ENCODE peak calls at places on chromosomes 3 and 15, in eight cellular contexts. One of them, this sample, is unnamed.

GRCh38 chr15:29924750-29925149 is 102.5 kb upstream of the TJP1 start:
- DNase-seq in glutamatergic neuron: no peak
- DNase-seq in body of pancreas: peak
- DNase-seq in AG04449: peak
- DNase-seq in esophagus squamous epithelium: no peak
- DNase-seq in OCI-M1: no peak
- DNase-seq in effector CD4-positive, alpha-beta T cell: no peak
- DNase-seq in GOT3: no peak
- DNase-seq in this sample: no peak

GRCh38 chr3:126125341-126125740 is 41.4 kb upstream of the SLC41A3 start:
- DNase-seq in body of pancreas: no peak
- DNase-seq in OCI-M1: no peak
- DNase-seq in AG04449: no peak
- DNase-seq in esophagus squamous epithelium: no peak
- DNase-seq in effector CD4-positive, alpha-beta T cell: peak
- DNase-seq in glutamatergic neuron: no peak
- DNase-seq in GOT3: no peak
- DNase-seq in this sample: no peak

GRCh38 chr15:100060276-100060926 is 281.4 kb downstream of the ADAMTS17 start:
- DNase-seq in effector CD4-positive, alpha-beta T cell: no peak
- DNase-seq in OCI-M1: no peak
- DNase-seq in esophagus squamous epithelium: no peak
- DNase-seq in glutamatergic neuron: no peak
- DNase-seq in body of pancreas: peak
- DNase-seq in AG04449: no peak
- DNase-seq in GOT3: no peak
- DNase-seq in this sample: peak

GRCh38 chr15:93020976-93021772 is 67.8 kb downstream of the RGMA start:
- DNase-seq in glutamatergic neuron: no peak
- DNase-seq in effector CD4-positive, alpha-beta T cell: no peak
- DNase-seq in body of pancreas: no peak
- DNase-seq in GOT3: no peak
- DNase-seq in AG04449: no peak
- DNase-seq in esophagus squamous epithelium: no peak
- DNase-seq in OCI-M1: no peak
- DNase-seq in this sample: no peak

GRCh38 chr3:49255686-49256085 is 21.3 kb downstream of the C3orf62 start:
- DNase-seq in body of pancreas: no peak
- DNase-seq in glutamatergic neuron: no peak
- DNase-seq in AG04449: no peak
- DNase-seq in GOT3: no peak
- DNase-seq in OCI-M1: no peak
- DNase-seq in effector CD4-positive, alpha-beta T cell: no peak
- DNase-seq in esophagus squamous epithelium: no peak
- DNase-seq in this sample: no peak

GRCh38 chr3:85627899-85628298 is 669.1 kb downstream of the CADM2 start:
- DNase-seq in OCI-M1: no peak
- DNase-seq in GOT3: no peak
- DNase-seq in glutamatergic neuron: no peak
- DNase-seq in effector CD4-positive, alpha-beta T cell: no peak
- DNase-seq in body of pancreas: no peak
- DNase-seq in esophagus squamous epithelium: no peak
- DNase-seq in AG04449: no peak
- DNase-seq in this sample: no peak

GRCh38 chr15:34223904-34224596 is 766 bp upstream of the EMC4 start:
- DNase-seq in esophagus squamous epithelium: no peak
- DNase-seq in body of pancreas: no peak
- DNase-seq in GOT3: no peak
- DNase-seq in effector CD4-positive, alpha-beta T cell: no peak
- DNase-seq in OCI-M1: peak
- DNase-seq in glutamatergic neuron: no peak
- DNase-seq in AG04449: no peak
- DNase-seq in this sample: no peak

GRCh38 chr3:102718651-102719050 is 283.8 kb downstream of the ZPLD1 start:
- DNase-seq in body of pancreas: no peak
- DNase-seq in OCI-M1: no peak
- DNase-seq in AG04449: no peak
- DNase-seq in effector CD4-positive, alpha-beta T cell: no peak
- DNase-seq in glutamatergic neuron: no peak
- DNase-seq in GOT3: no peak
- DNase-seq in esophagus squamous epithelium: no peak
- DNase-seq in this sample: no peak

GRCh38 chr3:88189361-88189810 is 39.6 kb downstream of the C3orf38 start:
- DNase-seq in esophagus squamous epithelium: no peak
- DNase-seq in effector CD4-positive, alpha-beta T cell: no peak
- DNase-seq in AG04449: no peak
- DNase-seq in OCI-M1: peak
- DNase-seq in body of pancreas: no peak
- DNase-seq in glutamatergic neuron: no peak
- DNase-seq in GOT3: no peak
- DNase-seq in this sample: no peak

GRCh38 chr15:35871282-35871681 is 325.3 kb upstream of the DPH6 start:
- DNase-seq in GOT3: no peak
- DNase-seq in body of pancreas: no peak
- DNase-seq in effector CD4-positive, alpha-beta T cell: no peak
- DNase-seq in AG04449: no peak
- DNase-seq in glutamatergic neuron: no peak
- DNase-seq in esophagus squamous epithelium: no peak
- DNase-seq in OCI-M1: no peak
- DNase-seq in this sample: no peak

GRCh38 chr15:32864051-32864450 is 146.2 kb downstream of the GREM1 start:
- DNase-seq in esophagus squamous epithelium: no peak
- DNase-seq in body of pancreas: no peak
- DNase-seq in GOT3: no peak
- DNase-seq in AG04449: no peak
- DNase-seq in OCI-M1: no peak
- DNase-seq in glutamatergic neuron: no peak
- DNase-seq in effector CD4-positive, alpha-beta T cell: no peak
- DNase-seq in this sample: no peak

GRCh38 chr15:95013379-95013778 is 782.0 kb downstream of the MCTP2 start:
- DNase-seq in esophagus squamous epithelium: no peak
- DNase-seq in body of pancreas: no peak
- DNase-seq in GOT3: no peak
- DNase-seq in AG04449: no peak
- DNase-seq in glutamatergic neuron: no peak
- DNase-seq in effector CD4-positive, alpha-beta T cell: no peak
- DNase-seq in OCI-M1: no peak
- DNase-seq in this sample: no peak

GRCh38 chr15:52254331-52254730 is 41.3 kb downstream of the MYO5C start:
- DNase-seq in glutamatergic neuron: no peak
- DNase-seq in body of pancreas: no peak
- DNase-seq in GOT3: no peak
- DNase-seq in OCI-M1: peak
- DNase-seq in effector CD4-positive, alpha-beta T cell: no peak
- DNase-seq in esophagus squamous epithelium: no peak
- DNase-seq in AG04449: no peak
- DNase-seq in this sample: no peak

GRCh38 chr3:185572183-185572582 is 13.9 kb upstream of the SENP2 start:
- DNase-seq in OCI-M1: peak
- DNase-seq in GOT3: no peak
- DNase-seq in AG04449: no peak
- DNase-seq in glutamatergic neuron: no peak
- DNase-seq in body of pancreas: no peak
- DNase-seq in esophagus squamous epithelium: no peak
- DNase-seq in effector CD4-positive, alpha-beta T cell: no peak
- DNase-seq in this sample: no peak

GRCh38 chr3:51802091-51802720 is 23.2 kb upstream of the IQCF6 start:
- DNase-seq in esophagus squamous epithelium: no peak
- DNase-seq in GOT3: no peak
- DNase-seq in body of pancreas: no peak
- DNase-seq in OCI-M1: no peak
- DNase-seq in AG04449: no peak
- DNase-seq in effector CD4-positive, alpha-beta T cell: no peak
- DNase-seq in glutamatergic neuron: no peak
- DNase-seq in this sample: no peak

GRCh38 chr15:68639926-68640600 is 61.3 kb downstream of the CORO2B start:
- DNase-seq in glutamatergic neuron: no peak
- DNase-seq in effector CD4-positive, alpha-beta T cell: no peak
- DNase-seq in OCI-M1: no peak
- DNase-seq in AG04449: no peak
- DNase-seq in GOT3: no peak
- DNase-seq in body of pancreas: peak
- DNase-seq in esophagus squamous epithelium: no peak
- DNase-seq in this sample: no peak

GRCh38 chr3:121431717-121432517 is 113.9 kb downstream of the POLQ start:
- DNase-seq in OCI-M1: peak
- DNase-seq in GOT3: no peak
- DNase-seq in esophagus squamous epithelium: no peak
- DNase-seq in effector CD4-positive, alpha-beta T cell: peak
- DNase-seq in AG04449: no peak
- DNase-seq in body of pancreas: peak
- DNase-seq in glutamatergic neuron: no peak
- DNase-seq in this sample: no peak

GRCh38 chr3:182708810-182709209 is 84.5 kb upstream of the ATP11B start:
- DNase-seq in AG04449: no peak
- DNase-seq in effector CD4-positive, alpha-beta T cell: no peak
- DNase-seq in GOT3: no peak
- DNase-seq in esophagus squamous epithelium: no peak
- DNase-seq in OCI-M1: no peak
- DNase-seq in glutamatergic neuron: no peak
- DNase-seq in body of pancreas: no peak
- DNase-seq in this sample: no peak

GRCh38 chr3:117059990-117060338 is 350.4 kb downstream of the TUSC7 start:
- DNase-seq in GOT3: no peak
- DNase-seq in OCI-M1: no peak
- DNase-seq in glutamatergic neuron: no peak
- DNase-seq in AG04449: no peak
- DNase-seq in esophagus squamous epithelium: no peak
- DNase-seq in body of pancreas: peak
- DNase-seq in effector CD4-positive, alpha-beta T cell: no peak
- DNase-seq in this sample: no peak

GRCh38 chr15:22871481-22872076 is 33.1 kb downstream of the NIPA2 start:
- DNase-seq in AG04449: no peak
- DNase-seq in OCI-M1: no peak
- DNase-seq in glutamatergic neuron: no peak
- DNase-seq in body of pancreas: no peak
- DNase-seq in GOT3: no peak
- DNase-seq in esophagus squamous epithelium: no peak
- DNase-seq in effector CD4-positive, alpha-beta T cell: no peak
- DNase-seq in this sample: no peak

GRCh38 chr3:113405180-113405579 is 36.1 kb downstream of the CFAP44 start:
- DNase-seq in AG04449: peak
- DNase-seq in esophagus squamous epithelium: no peak
- DNase-seq in GOT3: no peak
- DNase-seq in glutamatergic neuron: no peak
- DNase-seq in OCI-M1: peak
- DNase-seq in body of pancreas: no peak
- DNase-seq in effector CD4-positive, alpha-beta T cell: no peak
- DNase-seq in this sample: no peak

GRCh38 chr3:15744176-15744575 is 53.6 kb downstream of the ANKRD28 start:
- DNase-seq in AG04449: no peak
- DNase-seq in effector CD4-positive, alpha-beta T cell: no peak
- DNase-seq in esophagus squamous epithelium: no peak
- DNase-seq in body of pancreas: no peak
- DNase-seq in OCI-M1: no peak
- DNase-seq in GOT3: no peak
- DNase-seq in glutamatergic neuron: no peak
- DNase-seq in this sample: no peak

GRCh38 chr3:38601971-38602550 is 47.4 kb downstream of the SCN5A start:
- DNase-seq in OCI-M1: no peak
- DNase-seq in AG04449: no peak
- DNase-seq in body of pancreas: no peak
- DNase-seq in esophagus squamous epithelium: no peak
- DNase-seq in glutamatergic neuron: no peak
- DNase-seq in GOT3: no peak
- DNase-seq in effector CD4-positive, alpha-beta T cell: no peak
- DNase-seq in this sample: no peak

GRCh38 chr15:60255390-60255789 is 142.4 kb downstream of the ANXA2 start:
- DNase-seq in GOT3: no peak
- DNase-seq in effector CD4-positive, alpha-beta T cell: no peak
- DNase-seq in OCI-M1: peak
- DNase-seq in body of pancreas: peak
- DNase-seq in glutamatergic neuron: no peak
- DNase-seq in AG04449: no peak
- DNase-seq in esophagus squamous epithelium: no peak
- DNase-seq in this sample: no peak

GRCh38 chr15:78396186-78396814 is 41.7 kb upstream of the IREB2 start:
- DNase-seq in body of pancreas: no peak
- DNase-seq in effector CD4-positive, alpha-beta T cell: no peak
- DNase-seq in GOT3: no peak
- DNase-seq in AG04449: no peak
- DNase-seq in OCI-M1: no peak
- DNase-seq in esophagus squamous epithelium: no peak
- DNase-seq in glutamatergic neuron: no peak
- DNase-seq in this sample: no peak

GRCh38 chr3:73411545-73411944 is 213.2 kb downstream of the PDZRN3 start:
- DNase-seq in AG04449: no peak
- DNase-seq in glutamatergic neuron: no peak
- DNase-seq in body of pancreas: no peak
- DNase-seq in OCI-M1: no peak
- DNase-seq in effector CD4-positive, alpha-beta T cell: no peak
- DNase-seq in GOT3: no peak
- DNase-seq in esophagus squamous epithelium: no peak
- DNase-seq in this sample: no peak

GRCh38 chr3:114400369-114400768 is 106.5 kb downstream of the TIGIT start:
- DNase-seq in glutamatergic neuron: no peak
- DNase-seq in body of pancreas: no peak
- DNase-seq in effector CD4-positive, alpha-beta T cell: no peak
- DNase-seq in esophagus squamous epithelium: no peak
- DNase-seq in AG04449: no peak
- DNase-seq in OCI-M1: no peak
- DNase-seq in GOT3: no peak
- DNase-seq in this sample: no peak

GRCh38 chr15:70200511-70200991 is 102.8 kb upstream of the TLE3 start:
- DNase-seq in esophagus squamous epithelium: no peak
- DNase-seq in glutamatergic neuron: no peak
- DNase-seq in body of pancreas: no peak
- DNase-seq in GOT3: no peak
- DNase-seq in OCI-M1: peak
- DNase-seq in AG04449: no peak
- DNase-seq in effector CD4-positive, alpha-beta T cell: no peak
- DNase-seq in this sample: no peak

GRCh38 chr3:174331095-174331802 is 527.9 kb upstream of the NAALADL2 start:
- DNase-seq in OCI-M1: peak
- DNase-seq in GOT3: no peak
- DNase-seq in effector CD4-positive, alpha-beta T cell: no peak
- DNase-seq in AG04449: no peak
- DNase-seq in body of pancreas: no peak
- DNase-seq in esophagus squamous epithelium: no peak
- DNase-seq in glutamatergic neuron: no peak
- DNase-seq in this sample: no peak

GRCh38 chr3:165343185-165343584 is 147.0 kb upstream of the SLITRK3 start:
- DNase-seq in glutamatergic neuron: no peak
- DNase-seq in effector CD4-positive, alpha-beta T cell: no peak
- DNase-seq in GOT3: no peak
- DNase-seq in body of pancreas: no peak
- DNase-seq in esophagus squamous epithelium: no peak
- DNase-seq in OCI-M1: no peak
- DNase-seq in AG04449: no peak
- DNase-seq in this sample: no peak

GRCh38 chr3:177371903-177372302 is 174.6 kb upstream of the TBL1XR1 start:
- DNase-seq in glutamatergic neuron: no peak
- DNase-seq in OCI-M1: no peak
- DNase-seq in AG04449: no peak
- DNase-seq in GOT3: no peak
- DNase-seq in body of pancreas: no peak
- DNase-seq in effector CD4-positive, alpha-beta T cell: no peak
- DNase-seq in esophagus squamous epithelium: no peak
- DNase-seq in this sample: no peak

GRCh38 chr15:53297828-53298227 is 461.6 kb downstream of the WDR72 start:
- DNase-seq in OCI-M1: no peak
- DNase-seq in esophagus squamous epithelium: no peak
- DNase-seq in GOT3: no peak
- DNase-seq in AG04449: no peak
- DNase-seq in body of pancreas: no peak
- DNase-seq in effector CD4-positive, alpha-beta T cell: no peak
- DNase-seq in glutamatergic neuron: no peak
- DNase-seq in this sample: no peak

GRCh38 chr3:45078910-45079522 is 52.9 kb downstream of the CLEC3B start:
- DNase-seq in glutamatergic neuron: no peak
- DNase-seq in GOT3: no peak
- DNase-seq in OCI-M1: no peak
- DNase-seq in body of pancreas: peak
- DNase-seq in AG04449: no peak
- DNase-seq in effector CD4-positive, alpha-beta T cell: no peak
- DNase-seq in esophagus squamous epithelium: no peak
- DNase-seq in this sample: no peak

GRCh38 chr15:55703873-55704285 is 39.1 kb downstream of the PRTG start:
- DNase-seq in glutamatergic neuron: no peak
- DNase-seq in body of pancreas: no peak
- DNase-seq in effector CD4-positive, alpha-beta T cell: no peak
- DNase-seq in AG04449: no peak
- DNase-seq in GOT3: no peak
- DNase-seq in esophagus squamous epithelium: no peak
- DNase-seq in OCI-M1: peak
- DNase-seq in this sample: no peak